ENCODE peak calls at places on chromosome 20, in seven cellular contexts. S, K, N, E, L, W and C are unnamed samples. For H3K9me3, the result is how much of the 10 kb centered on the place peaks cover.

GRCh38 chr20:2023151-2023550 is 29.3 kb upstream of the PDYN start:
- DNase-seq in S (no peak), K (no peak), N (no peak), E (no peak), L (no peak), W (no peak), C (no peak)

GRCh38 chr20:13765299-13765698 is 19.4 kb downstream of the ESF1 start:
- DNase-seq in S (no peak), K (no peak), N (no peak), E (no peak), L (no peak), W (no peak), C (no peak)

GRCh38 chr20:36792422-36792821 is 18.9 kb upstream of the DSN1 start:
- DNase-seq in S (no peak), K (peak), N (peak), E (peak), L (peak), W (peak), C (no peak)

GRCh38 chr20:40472905-40473304 is 216.1 kb downstream of the MAFB start:
- DNase-seq in S (no peak), K (no peak), N (no peak), E (no peak), L (peak), W (no peak), C (no peak)

GRCh38 chr20:42350521-42350920 is 732.3 kb upstream of the CHD6 start:
- DNase-seq in S (no peak), K (no peak), N (no peak), E (no peak), L (no peak), W (no peak), C (no peak)

GRCh38 chr20:5221078-5221430 is 94.2 kb downstream of the CDS2 start:
- DNase-seq in S (no peak), K (no peak), N (no peak), E (no peak), L (no peak), W (no peak), C (no peak)

GRCh38 chr20:46188866-46189265 is 70.8 kb downstream of the CD40 start:
- DNase-seq in S (no peak), K (no peak), N (no peak), E (no peak), L (no peak), W (no peak), C (no peak)

GRCh38 chr20:25248501-25249172 is 752 bp downstream of the PYGB start:
- DNase-seq in S (no peak), K (peak), N (peak), E (no peak), L (peak), W (peak), C (no peak)

GRCh38 chr20:37297066-37297736 is 7.7 kb downstream of the MANBAL start:
- DNase-seq in S (no peak), K (no peak), N (no peak), E (no peak), L (peak), W (no peak), C (no peak)

GRCh38 chr20:33532753-33533459 is 43.0 kb downstream of the CBFA2T2 start:
- DNase-seq in S (no peak), K (no peak), N (no peak), E (no peak), L (peak), W (no peak), C (no peak)

GRCh38 chr20:5688431-5688972 is 61.7 kb upstream of the SHLD1 start:
- DNase-seq in S (peak), K (no peak), N (no peak), E (peak), L (no peak), W (peak), C (no peak)

GRCh38 chr20:33843854-33844253 is 32.7 kb downstream of the CHMP4B start:
- DNase-seq in S (no peak), K (peak), N (no peak), E (no peak), L (no peak), W (no peak), C (no peak)

GRCh38 chr20:31712564-31713311 is 9.9 kb downstream of the BCL2L1 start:
- DNase-seq in S (peak), K (peak), N (peak), E (peak), L (peak), W (peak), C (no peak)

GRCh38 chr20:40279390-40279789 is 409.6 kb downstream of the MAFB start:
- DNase-seq in S (no peak), K (no peak), N (no peak), E (peak), L (peak), W (no peak), C (no peak)

GRCh38 chr20:5552154-5552553 is 198.0 kb upstream of the SHLD1 start:
- DNase-seq in S (no peak), K (no peak), N (no peak), E (no peak), L (no peak), W (no peak), C (no peak)

GRCh38 chr20:43781215-43781614 is 54.4 kb upstream of the GTSF1L start:
- DNase-seq in S (no peak), K (no peak), N (no peak), E (no peak), L (no peak), W (no peak), C (no peak)

GRCh38 chr20:20299904-20300303 is 68.0 kb upstream of the INSM1 start:
- DNase-seq in S (no peak), K (no peak), N (no peak), E (no peak), L (no peak), W (no peak), C (no peak)

GRCh38 chr20:6765469-6766058 is 1.9 kb upstream of the BMP2 start:
- DNase-seq in S (no peak), K (peak), N (peak), E (no peak), L (peak), W (no peak), C (no peak)

GRCh38 chr20:25273046-25273445 is 25.2 kb downstream of the PYGB start:
- DNase-seq in S (peak), K (no peak), N (no peak), E (peak), L (no peak), W (no peak), C (no peak)

GRCh38 chr20:35264755-35265154 is 13.2 kb downstream of the MMP24OS start:
- DNase-seq in S (no peak), K (peak), N (no peak), E (no peak), L (peak), W (no peak), C (no peak)

GRCh38 chr20:63033635-63034510 is 27.1 kb upstream of the BHLHE23 start:
- DNase-seq in S (no peak), K (no peak), N (no peak), E (no peak), L (no peak), W (no peak), C (no peak)

GRCh38 chr20:37821691-37822655 is 81.0 kb upstream of the VSTM2L start:
- DNase-seq in S (no peak), K (no peak), N (no peak), E (no peak), L (peak), W (no peak), C (no peak)

GRCh38 chr20:57501461-57502330 is 23.2 kb downstream of the CTCFL start:
- DNase-seq in S (no peak), K (no peak), N (peak), E (no peak), L (peak), W (no peak), C (no peak)

GRCh38 chr20:41643504-41643938 is 25.3 kb upstream of the CHD6 start:
- DNase-seq in S (peak), K (peak), N (peak), E (peak), L (peak), W (peak), C (no peak)

GRCh38 chr20:50870572-50871161 is 60.6 kb downstream of the ADNP start:
- DNase-seq in S (no peak), K (no peak), N (peak), E (no peak), L (no peak), W (no peak), C (no peak)

GRCh38 chr20:61997891-61998290 is 67.8 kb downstream of the TAF4 start:
- DNase-seq in S (no peak), K (no peak), N (no peak), E (no peak), L (no peak), W (no peak), C (no peak)
- H3K9me3 ChIP-seq in S (under half), K (under half), N (under half), E (under half), L (under half), W (under half), C (under half)

GRCh38 chr20:59744756-59745155 is 140.4 kb downstream of the PHACTR3 start:
- DNase-seq in S (no peak), K (no peak), N (no peak), E (no peak), L (no peak), W (no peak), C (no peak)

GRCh38 chr20:59747671-59748515 is 143.6 kb downstream of the PHACTR3 start:
- DNase-seq in S (no peak), K (no peak), N (no peak), E (no peak), L (no peak), W (no peak), C (no peak)

GRCh38 chr20:59745201-59745600 is 140.9 kb downstream of the PHACTR3 start:
- DNase-seq in S (no peak), K (no peak), N (no peak), E (no peak), L (no peak), W (no peak), C (no peak)

GRCh38 chr20:59745716-59746115 is 141.4 kb downstream of the PHACTR3 start:
- DNase-seq in S (no peak), K (no peak), N (no peak), E (no peak), L (no peak), W (no peak), C (no peak)

DNA sequence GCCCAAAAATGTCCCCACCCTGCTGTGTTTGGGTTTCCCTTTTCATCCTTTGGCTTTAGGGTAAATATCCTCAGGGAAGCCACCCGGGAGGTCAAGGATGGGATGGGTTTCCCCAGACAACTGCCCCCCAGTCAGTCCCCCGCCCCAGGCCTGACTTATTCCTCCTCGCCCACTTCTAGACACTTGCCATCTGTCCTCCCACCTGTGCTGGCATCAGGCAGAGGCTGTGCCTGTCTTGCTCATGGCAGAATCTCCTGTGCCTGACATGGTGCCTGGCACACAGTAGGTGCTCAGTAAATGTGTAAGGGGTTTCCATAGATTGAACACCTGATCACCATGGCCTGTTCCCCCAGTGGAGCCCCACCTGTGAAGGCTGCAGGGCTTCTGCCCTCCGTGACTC is 141.8 kb downstream of the PHACTR3 start:
- DNase-seq in S (no peak), K (no peak), N (no peak), E (no peak), L (no peak), W (no peak), C (no peak)
- H3K9me3 ChIP-seq in S (under half), K (under half), N (under half), E (under half), L (under half), W (under half), C (under half)

GRCh38 chr20:22288156-22288555 is 296.2 kb downstream of the FOXA2 start:
- DNase-seq in S (no peak), K (no peak), N (no peak), E (no peak), L (no peak), W (no peak), C (no peak)
- H3K9me3 ChIP-seq in S (under half), K (under half), N (under half), E (under half), L (under half), W (under half), C (under half)

DNA sequence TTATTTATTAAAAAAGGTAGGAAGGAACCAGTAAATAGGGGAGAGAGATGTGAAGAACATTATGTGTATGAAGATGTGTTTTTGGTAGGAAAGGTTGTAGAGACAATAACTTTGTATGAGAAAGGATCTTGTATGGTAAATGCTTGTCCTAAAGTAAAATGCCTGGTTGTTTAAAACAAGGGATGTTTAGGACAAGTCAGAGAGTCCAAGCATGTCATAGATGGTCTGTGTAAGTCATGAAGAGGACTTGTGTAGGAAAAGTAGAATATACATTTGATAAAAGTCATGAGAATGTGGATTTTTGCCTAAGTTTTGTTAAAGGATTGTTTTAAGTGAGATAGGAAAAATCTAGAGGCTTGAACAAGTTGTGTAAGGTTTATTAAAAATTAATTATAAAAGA is 325.1 kb downstream of the CDH26 start:
- DNase-seq in S (no peak), K (no peak), N (peak), E (no peak), L (no peak), W (no peak), C (no peak)
- H3K9me3 ChIP-seq in S (under half), K (under half), N (under half), E (under half), L (under half), W (under half), C (under half)

GRCh38 chr20:474581-474980 is 12.2 kb upstream of the TBC1D20 start:
- DNase-seq in S (no peak), K (no peak), N (no peak), E (no peak), L (no peak), W (no peak), C (no peak)
- H3K9me3 ChIP-seq in S (under half), K (under half), N (under half), E (under half), L (under half), W (under half), C (under half)

DNA sequence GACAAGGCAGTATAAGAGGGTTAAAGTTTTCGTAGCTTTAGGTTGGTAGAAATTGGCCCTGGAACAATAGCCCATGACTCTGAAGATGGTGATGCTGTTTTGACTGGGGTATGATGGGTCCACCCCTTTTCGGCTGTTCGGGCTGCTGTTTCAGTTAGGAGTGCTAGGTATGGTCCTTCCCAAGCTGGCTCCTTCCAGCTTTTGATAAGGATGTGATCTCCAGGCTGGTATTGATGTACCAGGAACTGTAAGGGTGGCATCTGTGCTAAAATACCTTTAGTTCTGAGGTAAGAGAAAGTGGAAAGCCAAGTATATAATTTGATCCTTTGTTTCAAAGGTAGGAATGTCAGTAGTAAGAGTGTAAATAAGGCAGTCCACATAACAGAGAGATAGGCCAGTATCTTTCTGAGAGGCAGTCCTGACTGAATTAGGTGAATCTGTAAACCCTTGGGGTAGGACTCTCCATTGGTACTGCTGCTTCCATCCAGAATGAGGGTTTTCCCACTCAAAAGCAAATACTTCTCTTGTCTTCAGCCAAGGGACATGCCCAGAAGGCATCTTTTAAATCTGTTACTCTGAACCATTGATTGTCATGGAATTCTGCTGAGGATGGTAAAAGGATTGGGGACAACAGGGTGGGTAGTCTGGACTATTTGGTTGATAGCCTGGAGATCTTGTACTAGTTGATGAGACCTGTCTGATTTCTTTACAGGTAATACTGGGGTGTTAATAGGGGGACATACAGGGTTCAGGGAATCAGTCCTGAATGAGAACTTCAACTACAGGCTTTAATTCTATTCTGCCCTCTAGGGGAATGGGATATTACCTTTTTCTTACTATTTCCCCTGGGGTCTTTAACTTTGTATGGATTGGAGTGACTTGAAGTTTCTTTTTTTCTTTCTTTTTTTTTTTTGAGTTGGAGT is 6.1 kb upstream of the ZNFX1 start:
- DNase-seq in S (no peak), K (peak), N (no peak), E (no peak), L (peak), W (no peak), C (no peak)
- H3K9me3 ChIP-seq in S (under half), K (under half), N (under half), E (half or more), L (under half), W (under half), C (under half)

GRCh38 chr20:19022118-19022575 is 190.3 kb upstream of the SLC24A3 start:
- DNase-seq in S (no peak), K (no peak), N (no peak), E (no peak), L (no peak), W (no peak), C (peak)

GRCh38 chr20:19022791-19023448 is 189.5 kb upstream of the SLC24A3 start:
- DNase-seq in S (no peak), K (no peak), N (no peak), E (no peak), L (no peak), W (no peak), C (peak)

GRCh38 chr20:19019734-19020364 is 192.6 kb upstream of the SLC24A3 start:
- DNase-seq in S (no peak), K (no peak), N (no peak), E (no peak), L (no peak), W (no peak), C (peak)

GRCh38 chr20:19024296-19025035 is 188.0 kb upstream of the SLC24A3 start:
- DNase-seq in S (no peak), K (no peak), N (no peak), E (no peak), L (no peak), W (no peak), C (peak)

GRCh38 chr20:19021406-19022117 is 190.9 kb upstream of the SLC24A3 start:
- DNase-seq in S (no peak), K (no peak), N (no peak), E (no peak), L (no peak), W (no peak), C (peak)
- H3K9me3 ChIP-seq in S (under half), K (under half), N (under half), E (under half), L (under half), W (under half), C (under half)

GRCh38 chr20:47479506-47479905 is 22.2 kb upstream of the NCOA3 start:
- DNase-seq in S (no peak), K (peak), N (no peak), E (no peak), L (no peak), W (no peak), C (no peak)
- H3K9me3 ChIP-seq in S (under half), K (under half), N (under half), E (under half), L (under half), W (under half), C (under half)

GRCh38 chr20:16082051-16082550 is 491.1 kb downstream of the KIF16B start:
- DNase-seq in S (no peak), K (no peak), N (no peak), E (no peak), L (no peak), W (no peak), C (no peak)

GRCh38 chr20:16081421-16081820 is 491.8 kb downstream of the KIF16B start:
- DNase-seq in S (no peak), K (no peak), N (no peak), E (no peak), L (no peak), W (no peak), C (no peak)

GRCh38 chr20:16078172-16078898 is 494.9 kb downstream of the KIF16B start:
- DNase-seq in S (no peak), K (no peak), N (no peak), E (no peak), L (no peak), W (no peak), C (no peak)

GRCh38 chr20:16083639-16084280 is 489.5 kb downstream of the KIF16B start:
- DNase-seq in S (no peak), K (no peak), N (no peak), E (no peak), L (no peak), W (no peak), C (no peak)
- H3K9me3 ChIP-seq in S (under half), K (under half), N (under half), E (under half), L (under half), W (under half), C (under half)